ENCODE peak calls at places on chromosomes 13 and 19, in four cellular contexts. L is lower lobe of right lung, M is GM18507, K is T-cell. I is an unnamed sample.

GRCh38 chr19:49427855-49428546 is 2.8 kb downstream of the GFY start:
- DNase-seq in L (no peak), K (no peak), M (no peak), I (no peak)

GRCh38 chr19:4910594-4911273 is 1.4 kb downstream of the UHRF1 start:
- DNase-seq in L (no peak), M (no peak), K (no peak), I (no peak)

GRCh38 chr13:48000559-48001126 is 430 bp downstream of the SUCLA2 start:
- DNase-seq in K (no peak), M (no peak), L (no peak), I (peak; percentile 2)

GRCh38 chr19:55080121-55080914 is 4.6 kb downstream of the EPS8L1 start:
- DNase-seq in M (no peak), L (peak; percentile 87), K (peak; percentile 46), I (peak; percentile 38)

GRCh38 chr19:15247107-15248014 is 15.1 kb upstream of the EPHX3 start:
- DNase-seq in M (no peak), L (no peak), K (no peak), I (no peak)

GRCh38 chr13:51585234-51585672 is 991 bp downstream of the WDFY2 start:
- DNase-seq in M (no peak), K (no peak), L (no peak), I (no peak)

GRCh38 chr19:35755550-35756371 is 1.1 kb downstream of the HSPB6 start:
- DNase-seq in L (no peak), M (no peak), K (peak; percentile 49), I (no peak)

GRCh38 chr13:94123543-94123942 is 355.9 kb downstream of the DCT start:
- DNase-seq in K (no peak), M (no peak), L (no peak), I (no peak)

GRCh38 chr13:76654263-76654662 is 231.9 kb downstream of the KCTD12 start:
- DNase-seq in L (no peak), M (no peak), K (no peak), I (no peak)

GRCh38 chr13:94585543-94586101 is 10.3 kb downstream of the TGDS start:
- DNase-seq in M (no peak), K (no peak), L (no peak), I (no peak)

GRCh38 chr19:19403373-19403901 is 2.0 kb upstream of the GATAD2A start:
- DNase-seq in M (no peak), K (no peak), L (no peak), I (no peak)

GRCh38 chr13:77829963-77830362 is 88.7 kb downstream of the EDNRB start:
- DNase-seq in M (no peak), K (no peak), L (no peak), I (no peak)

GRCh38 chr13:106700007-106700950 is 132.3 kb upstream of the ARGLU1 start:
- DNase-seq in L (no peak), M (no peak), K (no peak), I (no peak)

GRCh38 chr13:43232866-43233265 is 209.5 kb downstream of the DNAJC15 start:
- DNase-seq in K (no peak), M (no peak), L (no peak), I (no peak)

GRCh38 chr13:41418027-41418426 is 39.3 kb upstream of the RGCC start:
- DNase-seq in L (no peak), M (no peak), K (no peak), I (no peak)

GRCh38 chr19:51441410-51442390 is 16.6 kb downstream of the SIGLEC8 start:
- DNase-seq in K (peak; percentile 76), L (no peak), M (peak; percentile 51), I (peak; percentile 91)

GRCh38 chr19:47106819-47107200 is 6.8 kb downstream of the ZC3H4 start:
- DNase-seq in L (no peak), M (no peak), K (no peak), I (no peak)

GRCh38 chr13:66154981-66155380 is 1075.2 kb downstream of the PCDH9 start:
- DNase-seq in K (no peak), M (no peak), L (no peak), I (no peak)

GRCh38 chr13:113937497-113938140 is 36.3 kb downstream of the C13orf46 start:
- DNase-seq in M (no peak), K (no peak), L (no peak), I (no peak)

GRCh38 chr13:114048463-114048862 is 74.6 kb upstream of the C13orf46 start:
- DNase-seq in M (no peak), L (no peak), K (no peak), I (no peak)

GRCh38 chr13:31485651-31486051 is 253.7 kb upstream of the RXFP2 start:
- DNase-seq in M (no peak), K (no peak), L (no peak), I (no peak)

GRCh38 chr13:19681517-19681916 is 48.1 kb downstream of the MPHOSPH8 start:
- DNase-seq in L (no peak), K (no peak), M (no peak), I (no peak)

GRCh38 chr13:59034198-59034597 is 1129.5 kb downstream of the DIAPH3 start:
- DNase-seq in L (no peak), M (no peak), K (no peak), I (no peak)